ENCODE peak calls at places on chromosomes 16 and 17, in five cellular contexts. M is heart right ventricle, J is ovary, R is kidney epithelial cell, D is Peyer's patch. A is an unnamed sample.

GRCh38 chr16:54286330-54287017 is at the start of gene IRX3:
- DNase-seq in D (peak; percentile 47), R (peak; percentile 23), M (peak; percentile 89), J (peak; percentile 60), A (no peak)

GRCh38 chr17:40558300-40558584 is 7.0 kb downstream of the CCR7 start:
- DNase-seq in J (no peak), M (no peak), R (no peak), D (no peak), A (no peak)

GRCh38 chr17:42016952-42017865 is at the start of gene DNAJC7:
- DNase-seq in M (peak; percentile 92), R (peak; percentile 47), D (peak; percentile 96), J (peak; percentile 90), A (peak; percentile 87)

GRCh38 chr16:56956756-56957155 is 5.0 kb upstream of the CETP start:
- DNase-seq in J (no peak), D (no peak), M (no peak), R (no peak), A (no peak)

GRCh38 chr17:50269477-50270429 is 4.5 kb upstream of the TMEM92 start:
- DNase-seq in D (peak; percentile 87), R (no peak), M (peak; percentile 65), J (peak; percentile 89), A (peak; percentile 45)

GRCh38 chr16:75104836-75105235 is 11.7 kb downstream of the LDHD start:
- DNase-seq in M (no peak), J (no peak), D (peak; percentile 38), R (no peak), A (no peak)

GRCh38 chr16:81273223-81273940 is 34.9 kb downstream of the BCO1 start:
- DNase-seq in M (no peak), D (no peak), R (no peak), J (no peak), A (no peak)

GRCh38 chr16:4737545-4737944 is 3.2 kb downstream of the DNAAF8 start:
- DNase-seq in R (no peak), M (no peak), J (no peak), D (no peak), A (no peak)

GRCh38 chr17:38943607-38944006 is 18.2 kb downstream of the LASP1NB start:
- DNase-seq in M (no peak), D (no peak), R (no peak), J (no peak), A (no peak)

GRCh38 chr17:56171186-56171959 is 18.1 kb downstream of the ANKFN1 start:
- DNase-seq in J (no peak), M (no peak), D (no peak), R (no peak), A (no peak)

GRCh38 chr17:59513934-59514841 is 51.2 kb upstream of the DHX40 start:
- DNase-seq in R (peak; percentile 85), M (peak; percentile 75), J (peak; percentile 87), D (peak; percentile 88), A (no peak)

GRCh38 chr16:56245197-56245596 is 53.9 kb downstream of the GNAO1 start:
- DNase-seq in R (peak; percentile 38), D (no peak), M (no peak), J (no peak), A (no peak)

GRCh38 chr17:49696233-49696761 is 11.5 kb downstream of the SLC35B1 start:
- DNase-seq in J (no peak), R (no peak), M (no peak), D (peak; percentile 73), A (peak; percentile 18)

GRCh38 chr16:26491962-26492361 is 574.8 kb upstream of the C16orf82 start:
- DNase-seq in R (no peak), D (no peak), J (no peak), M (no peak), A (no peak)
- H3K27me3 ChIP-seq in R (no peaks in the 10 kb centered on the region), D (no peaks in the 10 kb centered on the region), J (no peaks in the 10 kb centered on the region), M (no peaks in the 10 kb centered on the region), A (no peaks in the 10 kb centered on the region)

DNA sequence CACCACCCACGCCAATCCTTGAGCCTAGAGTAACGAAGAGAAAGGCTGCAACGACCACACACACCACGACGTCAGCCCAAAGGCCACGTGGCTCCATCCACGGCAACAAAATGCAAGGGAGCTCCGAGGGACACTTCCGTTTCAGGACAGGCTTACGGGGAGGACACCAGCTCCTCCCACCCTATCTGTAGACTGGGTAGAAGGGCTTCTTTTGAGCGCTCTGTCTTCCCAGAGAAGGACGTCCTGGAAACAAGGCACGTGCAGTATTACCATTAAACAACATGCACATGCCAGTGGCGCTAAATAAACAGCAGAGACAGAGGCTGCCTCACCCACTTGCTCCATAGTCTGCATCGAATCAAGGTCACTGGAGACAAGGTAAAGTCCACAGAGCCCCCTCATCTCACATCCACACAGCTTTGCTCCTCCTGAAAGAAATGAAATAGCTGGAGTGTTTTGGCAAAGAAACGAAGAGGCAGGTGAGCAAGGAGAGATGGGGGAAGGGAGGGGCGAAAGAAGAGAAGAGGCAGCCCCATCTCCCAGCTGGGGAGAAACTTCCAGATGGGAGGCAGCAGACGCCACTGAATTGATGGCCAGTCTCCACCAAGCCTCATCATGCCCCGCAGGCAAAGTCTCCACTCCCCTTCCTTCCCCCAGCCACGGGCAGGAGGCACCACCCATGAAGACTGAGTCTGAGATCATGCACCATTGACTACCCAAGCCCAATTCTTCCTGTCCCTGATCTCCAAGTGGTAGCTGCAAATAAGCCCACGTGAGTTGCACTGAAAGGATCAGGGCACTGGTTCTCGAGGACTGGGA is 24.0 kb downstream of the ZFHX3 start:
- DNase-seq in R (no peak), M (no peak), D (peak; percentile 10), J (no peak), A (no peak)
- H3K27me3 ChIP-seq in R (no peaks in the 10 kb centered on the region), M (no peaks in the 10 kb centered on the region), D (no peaks in the 10 kb centered on the region), J (no peaks in the 10 kb centered on the region), A (no peaks in the 10 kb centered on the region)

GRCh38 chr17:74241434-74241833 is 28.1 kb downstream of the TTYH2 start:
- DNase-seq in R (no peak), D (no peak), M (peak; percentile 33), J (no peak), A (no peak)

GRCh38 chr17:74241847-74242246 is 28.5 kb downstream of the TTYH2 start:
- DNase-seq in D (no peak), J (no peak), M (no peak), R (no peak), A (no peak)

GRCh38 chr17:74243013-74243755 is 29.8 kb downstream of the TTYH2 start:
- DNase-seq in D (no peak), R (no peak), J (no peak), M (peak; percentile 64), A (no peak)

GRCh38 chr17:74239169-74239568 is 25.8 kb downstream of the TTYH2 start:
- DNase-seq in J (peak; percentile 59), R (no peak), D (peak; percentile 62), M (no peak), A (no peak)

GRCh38 chr17:74240637-74241036 is 27.3 kb downstream of the TTYH2 start:
- DNase-seq in J (peak; percentile 77), D (no peak), R (no peak), M (peak; percentile 34), A (no peak)
- H3K27me3 ChIP-seq in J (no peaks in the 10 kb centered on the region), D (no peaks in the 10 kb centered on the region), R (peaks cover 12% of the 10 kb centered on the region), M (no peaks in the 10 kb centered on the region), A (no peaks in the 10 kb centered on the region)

DNA sequence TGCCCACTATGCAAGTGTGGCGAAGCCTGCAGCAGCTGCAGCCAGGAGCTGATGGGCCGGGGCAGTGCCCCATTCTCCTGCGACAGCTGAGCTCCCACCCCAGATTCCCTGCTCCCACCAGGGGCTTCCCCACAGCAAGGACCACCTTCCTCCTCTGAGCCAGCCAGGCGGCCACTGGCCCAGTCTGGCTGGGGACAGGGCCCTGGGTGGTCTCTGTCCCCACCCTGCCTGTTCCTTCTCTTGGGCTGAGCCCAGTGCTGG is 5.6 kb upstream of the NPTX1 start:
- DNase-seq in M (no peak), J (no peak), D (no peak), R (no peak), A (no peak)
- H3K27me3 ChIP-seq in M (peaks cover 30% of the 10 kb centered on the region), J (peaks cover 18% of the 10 kb centered on the region), D (peaks cover 32% of the 10 kb centered on the region), R (peaks cover 60% of the 10 kb centered on the region), A (peaks cover 53% of the 10 kb centered on the region)

GRCh38 chr16:86071611-86072240 is 172.8 kb downstream of the IRF8 start:
- DNase-seq in D (no peak), R (no peak), J (no peak), M (no peak), A (no peak)

GRCh38 chr16:86068722-86069121 is 169.8 kb downstream of the IRF8 start:
- DNase-seq in M (no peak), R (no peak), D (no peak), J (no peak), A (no peak)

GRCh38 chr16:86070971-86071370 is 172.0 kb downstream of the IRF8 start:
- DNase-seq in R (no peak), J (no peak), M (no peak), D (no peak), A (no peak)

GRCh38 chr16:86069736-86070298 is 170.9 kb downstream of the IRF8 start:
- DNase-seq in M (no peak), R (no peak), J (no peak), D (no peak), A (no peak)

GRCh38 chr16:86070511-86070910 is 171.5 kb downstream of the IRF8 start:
- DNase-seq in R (no peak), D (no peak), J (no peak), M (no peak), A (no peak)
- H3K27me3 ChIP-seq in R (peaks cover 4% of the 10 kb centered on the region), D (no peaks in the 10 kb centered on the region), J (no peaks in the 10 kb centered on the region), M (no peaks in the 10 kb centered on the region), A (peaks cover 15% of the 10 kb centered on the region)

GRCh38 chr17:47338026-47338425 is 14.3 kb downstream of the EFCAB13 start:
- DNase-seq in M (no peak), D (no peak), J (no peak), R (no peak), A (no peak)
- H3K27me3 ChIP-seq in M (no peaks in the 10 kb centered on the region), D (no peaks in the 10 kb centered on the region), J (no peaks in the 10 kb centered on the region), R (no peaks in the 10 kb centered on the region), A (no peaks in the 10 kb centered on the region)